ENCODE peak calls at places on chromosomes 6 and 20, in seven cellular contexts. R is CD8-positive, alpha-beta memory T cell; M is heart left ventricle; Q is psoas muscle; K is ovary; B is substantia nigra; P is aorta. D is an unnamed sample.

GRCh38 chr6:166604328-166604727 is 17.9 kb upstream of the RAMACL start:
- DNase-seq in R (no peak), M (no peak), Q (no peak), K (no peak), B (no peak), P (no peak), D (peak; percentile 47)

GRCh38 chr6:36798852-36799251 is 40.4 kb downstream of the CPNE5 start:
- DNase-seq in R (no peak), M (no peak), Q (no peak), K (no peak), B (no peak), P (no peak), D (no peak)

GRCh38 chr6:130183271-130184222 is 39.2 kb downstream of the SAMD3 start:
- DNase-seq in R (peak; percentile 77), M (no peak), Q (no peak), K (no peak), B (no peak), P (no peak), D (peak; percentile 23)

GRCh38 chr6:34986845-34987246 is 97.8 kb downstream of the ANKS1A start:
- DNase-seq in R (peak; percentile 38), M (peak; percentile 59), Q (peak; percentile 64), K (peak; percentile 55), B (peak; percentile 11), P (peak; percentile 85), D (peak; percentile 73)

GRCh38 chr20:24781061-24781980 is 167.7 kb upstream of the CST7 start:
- DNase-seq in R (no peak), M (no peak), Q (no peak), K (no peak), B (no peak), P (peak; percentile 75), D (no peak)

GRCh38 chr6:53615633-53616449 is 49.7 kb downstream of the KLHL31 start:
- DNase-seq in R (no peak), M (no peak), Q (no peak), K (no peak), B (no peak), P (no peak), D (no peak)

GRCh38 chr6:149897015-149897697 is 757 bp downstream of the RAET1E start:
- DNase-seq in R (no peak), M (peak; percentile 88), Q (peak; percentile 92), K (peak; percentile 91), B (no peak), P (peak; percentile 94), D (no peak)

GRCh38 chr20:48620486-48621255 is 207.1 kb downstream of the PREX1 start:
- DNase-seq in R (peak; percentile 50), M (peak; percentile 84), Q (peak; percentile 83), K (peak; percentile 90), B (peak; percentile 25), P (peak; percentile 96), D (peak; percentile 95)

GRCh38 chr6:121285041-121285440 is 49.2 kb downstream of the TBC1D32 start:
- DNase-seq in R (no peak), M (no peak), Q (no peak), K (no peak), B (no peak), P (no peak), D (no peak)

GRCh38 chr6:7216941-7217621 is 95.9 kb downstream of the SSR1 start:
- DNase-seq in R (no peak), M (peak; percentile 78), Q (peak; percentile 70), K (no peak), B (no peak), P (no peak), D (peak; percentile 66)

DNA sequence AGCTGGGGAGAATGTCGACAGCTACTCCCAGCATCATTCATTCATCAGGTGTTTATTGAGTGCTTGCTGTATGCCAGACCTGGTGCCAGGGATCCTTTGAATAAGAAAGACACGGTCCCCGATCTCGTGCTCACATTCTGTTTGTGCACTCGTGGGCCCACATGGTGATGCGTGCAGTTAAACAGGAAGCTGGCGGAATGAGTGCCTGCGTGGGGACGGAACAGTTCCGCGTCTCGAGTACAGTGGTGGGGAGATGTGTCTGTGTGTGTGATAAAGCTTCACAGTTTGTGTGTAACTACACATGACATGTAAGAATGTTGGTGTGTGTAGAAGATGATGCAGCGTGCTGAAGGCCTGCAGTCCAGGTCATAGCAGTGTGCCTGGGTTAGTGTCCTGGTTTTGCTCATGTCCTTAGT is 6.5 kb downstream of the RBM38 start:
- DNase-seq in R (peak; percentile 73), M (peak; percentile 26), Q (peak; percentile 22), K (peak; percentile 35), B (no peak), P (peak; percentile 68), D (no peak)
- H3K27ac ChIP-seq in R (peak overlapping the region; percentile 76), M (peak overlapping the region; percentile 54), Q (peak overlapping the region; percentile 92), K (peak overlapping the region; percentile 68), B (no peak overlapping the region), P (no peak overlapping the region), D (peak overlapping the region; percentile 69)

DNA sequence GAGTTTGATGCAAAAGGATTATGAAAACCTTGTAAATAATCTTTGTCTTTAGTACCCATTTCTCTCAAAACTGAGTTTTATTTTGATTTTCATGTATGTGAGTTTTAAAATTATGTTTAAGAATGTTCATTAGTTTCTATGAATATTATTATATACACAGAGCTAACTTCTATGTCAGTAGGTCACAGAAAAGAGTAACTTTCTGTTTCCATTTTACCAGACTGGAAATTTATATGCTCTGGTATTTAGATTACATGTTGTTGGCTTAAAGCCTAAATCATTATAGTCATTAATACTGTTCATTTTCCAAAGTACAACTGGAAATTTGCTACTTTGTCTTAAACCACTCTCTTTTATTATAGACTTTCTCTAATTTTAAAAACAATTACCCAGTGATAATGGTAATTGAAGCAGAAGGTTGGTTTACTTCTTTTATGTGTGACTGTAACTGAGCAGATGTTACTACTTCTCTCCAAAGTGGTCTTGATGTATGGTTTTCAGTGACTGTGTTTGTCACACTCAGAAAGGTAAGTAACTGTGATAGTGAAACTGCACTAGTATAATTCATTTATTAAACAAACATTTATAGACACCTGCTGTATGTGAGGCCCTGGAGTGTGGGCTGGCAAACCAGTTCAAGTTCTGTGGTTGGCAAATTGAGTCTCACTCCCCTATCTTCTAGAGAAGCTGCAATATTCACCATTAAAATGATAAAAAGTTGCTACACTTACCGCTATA is 13.2 kb downstream of the CRYBG1 start:
- DNase-seq in R (no peak), M (no peak), Q (no peak), K (no peak), B (no peak), P (no peak), D (no peak)
- H3K27ac ChIP-seq in R (no peak overlapping the region), M (no peak overlapping the region), Q (no peak overlapping the region), K (no peak overlapping the region), B (no peak overlapping the region), P (no peak overlapping the region), D (no peak overlapping the region)

GRCh38 chr6:41712651-41713103 is 22.7 kb downstream of the TFEB start:
- DNase-seq in R (no peak), M (peak; percentile 91), Q (peak; percentile 56), K (no peak), B (peak; percentile 96), P (peak; percentile 87), D (no peak)

GRCh38 chr6:41713650-41714291 is 21.6 kb downstream of the TFEB start:
- DNase-seq in R (no peak), M (peak; percentile 52), Q (peak; percentile 71), K (no peak), B (no peak), P (no peak), D (no peak)

GRCh38 chr6:41713161-41713649 is 22.2 kb downstream of the TFEB start:
- DNase-seq in R (no peak), M (peak; percentile 73), Q (peak; percentile 54), K (no peak), B (peak; percentile 83), P (no peak), D (no peak)

GRCh38 chr6:41709375-41709774 is 26.0 kb downstream of the TFEB start:
- DNase-seq in R (no peak), M (no peak), Q (no peak), K (no peak), B (no peak), P (no peak), D (no peak)

DNA sequence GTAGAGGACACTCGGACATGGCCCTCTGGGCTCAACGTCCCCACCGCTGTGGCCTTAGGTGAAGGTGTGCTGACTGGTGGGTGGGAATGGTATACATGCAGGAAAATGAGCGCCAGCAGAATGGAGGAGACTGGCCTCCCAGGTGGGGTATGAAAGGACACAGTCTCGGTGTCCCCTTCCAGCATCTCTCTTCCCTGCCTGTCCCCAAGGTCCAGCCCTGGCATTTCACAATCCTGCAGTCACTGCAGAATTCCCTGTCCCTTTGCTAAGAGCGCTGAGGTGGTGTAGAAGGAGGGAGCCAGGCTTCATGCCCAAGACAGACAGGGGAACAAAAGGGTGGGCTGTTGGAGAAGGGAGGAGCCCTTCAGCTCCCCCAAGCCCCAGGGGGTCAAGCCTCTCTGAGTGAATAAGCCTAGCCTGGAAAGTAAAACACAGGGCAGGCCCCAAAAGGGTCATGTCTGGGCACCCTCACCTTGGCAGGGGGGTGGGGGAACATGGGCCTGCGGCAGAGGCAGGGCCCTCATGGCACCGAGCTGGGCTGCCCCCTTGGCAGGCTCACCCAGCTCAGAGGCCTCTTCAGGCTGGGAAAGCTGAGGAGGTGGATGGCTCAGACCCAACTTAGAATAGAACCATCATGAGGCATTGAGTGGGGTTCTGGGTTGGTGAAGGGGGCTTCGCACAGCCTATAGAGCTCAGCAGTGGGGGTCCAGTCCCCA is 23.9 kb downstream of the TFEB start:
- DNase-seq in R (no peak), M (no peak), Q (no peak), K (no peak), B (no peak), P (no peak), D (no peak)
- H3K27ac ChIP-seq in R (no peak overlapping the region), M (peak overlapping the region; percentile 93), Q (peak overlapping the region; percentile 88), K (no peak overlapping the region), B (peak overlapping the region; percentile 100), P (no peak overlapping the region), D (peak overlapping the region; percentile 56)

GRCh38 chr6:169227116-169227515 is 26.5 kb downstream of the THBS2 start:
- DNase-seq in R (no peak), M (no peak), Q (no peak), K (no peak), B (no peak), P (no peak), D (peak; percentile 38)

GRCh38 chr6:169230923-169231789 is 22.5 kb downstream of the THBS2 start:
- DNase-seq in R (no peak), M (no peak), Q (no peak), K (no peak), B (no peak), P (peak; percentile 75), D (no peak)

GRCh38 chr6:169231790-169232506 is 21.7 kb downstream of the THBS2 start:
- DNase-seq in R (no peak), M (no peak), Q (no peak), K (no peak), B (no peak), P (no peak), D (peak; percentile 81)

GRCh38 chr6:169230322-169230665 is 23.4 kb downstream of the THBS2 start:
- DNase-seq in R (no peak), M (no peak), Q (no peak), K (no peak), B (no peak), P (no peak), D (no peak)

DNA sequence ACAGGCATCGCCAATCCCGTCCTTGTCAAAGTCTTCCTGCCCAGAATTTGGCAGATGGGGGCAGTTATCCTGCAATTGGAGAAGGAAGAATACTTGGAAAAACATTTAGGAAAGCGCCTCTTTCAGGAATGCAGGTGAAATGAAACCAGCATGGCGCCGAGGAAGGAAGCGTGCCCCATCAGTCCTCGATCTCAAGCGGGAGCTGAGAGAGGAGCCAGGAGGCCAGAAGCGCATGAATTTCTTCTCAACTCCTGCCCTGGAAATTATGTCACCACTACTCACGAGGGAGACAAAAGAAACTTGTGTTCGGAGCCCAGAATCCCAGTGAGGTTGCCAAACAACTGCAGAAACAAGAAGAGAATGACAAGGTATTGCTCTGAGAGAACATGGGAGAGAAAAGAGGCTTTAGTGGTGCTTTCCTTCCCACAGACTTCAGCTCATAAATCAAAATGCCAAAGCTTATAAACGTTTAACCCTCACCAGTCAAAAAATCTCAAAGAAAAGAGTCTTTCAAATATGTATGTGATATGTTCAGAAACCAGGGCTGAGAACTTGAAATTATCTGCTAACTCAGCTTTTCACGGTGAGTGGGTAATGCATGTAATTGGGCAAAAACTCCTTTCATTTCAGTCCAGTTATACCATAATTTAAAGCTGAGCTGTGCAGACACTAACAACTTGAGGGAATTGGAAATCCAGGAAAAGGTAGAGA is 23.9 kb downstream of the THBS2 start:
- DNase-seq in R (no peak), M (no peak), Q (no peak), K (no peak), B (no peak), P (no peak), D (no peak)
- H3K27ac ChIP-seq in R (no peak overlapping the region), M (peak overlapping the region; percentile 17), Q (no peak overlapping the region), K (no peak overlapping the region), B (peak overlapping the region; percentile 59), P (no peak overlapping the region), D (no peak overlapping the region)